ENCODE peak calls at places on chromosomes 3 and 15, in eight cellular contexts. Z is activated CD8-positive, alpha-beta memory T cell treated with anti-CD3 and anti-CD28 coated beads for 24 hours; P is right atrium auricular region; L is hypothalamus; O is DMS153; A is EL; W is adrenal gland; M is NCI-H2029 treated with DMSO at 0.1 percent for 48 hours. B is an unnamed sample.

GRCh38 chr15:96358006-96358794 is 27.7 kb downstream of the NR2F2 start:
- DNase-seq in Z (no peak), P (no peak), L (no peak), O (no peak), A (no peak), W (peak), M (no peak), B (no peak)

GRCh38 chr15:67806539-67806935 is 18.8 kb upstream of the SKOR1 start:
- DNase-seq in Z (no peak), P (no peak), L (no peak), O (no peak), A (no peak), W (no peak), M (no peak), B (peak)

GRCh38 chr15:50017522-50017921 is 101.5 kb downstream of the ATP8B4 start:
- DNase-seq in Z (no peak), P (no peak), L (no peak), O (no peak), A (no peak), W (no peak), M (no peak), B (no peak)

GRCh38 chr3:97981886-97982285 is 9.7 kb upstream of the RIOX2 start:
- DNase-seq in Z (no peak), P (no peak), L (no peak), O (no peak), A (no peak), W (no peak), M (no peak), B (no peak)

GRCh38 chr3:120177151-120177550 is 82.9 kb upstream of the GSK3B start:
- DNase-seq in Z (no peak), P (peak), L (no peak), O (peak), A (peak), W (peak), M (peak), B (peak)

GRCh38 chr3:129344540-129345220 is 66.0 kb downstream of the HMCES start:
- DNase-seq in Z (no peak), P (no peak), L (no peak), O (no peak), A (peak), W (no peak), M (no peak), B (no peak)

GRCh38 chr15:78065284-78065872 is 12.1 kb downstream of the TBC1D2B start:
- DNase-seq in Z (no peak), P (peak), L (no peak), O (no peak), A (peak), W (peak), M (no peak), B (peak)

GRCh38 chr3:55597638-55598037 is 110.5 kb upstream of the WNT5A start:
- DNase-seq in Z (no peak), P (no peak), L (no peak), O (no peak), A (no peak), W (no peak), M (no peak), B (no peak)

GRCh38 chr3:14290631-14291385 is 111.6 kb upstream of the SLC6A6 start:
- DNase-seq in Z (no peak), P (no peak), L (no peak), O (no peak), A (no peak), W (no peak), M (peak), B (no peak)

GRCh38 chr3:117104792-117105191 is 395.2 kb downstream of the TUSC7 start:
- DNase-seq in Z (no peak), P (no peak), L (no peak), O (no peak), A (peak), W (no peak), M (no peak), B (no peak)

GRCh38 chr3:10189557-10190374 is 25.0 kb downstream of the IRAK2 start:
- DNase-seq in Z (peak), P (peak), L (peak), O (no peak), A (no peak), W (peak), M (peak), B (peak)

GRCh38 chr15:22839046-22839705 is 710 bp downstream of the NIPA2 start:
- DNase-seq in Z (no peak), P (no peak), L (no peak), O (no peak), A (peak), W (no peak), M (no peak), B (no peak)

GRCh38 chr3:140128217-140129137 is 193.5 kb downstream of the CLSTN2 start:
- DNase-seq in Z (no peak), P (no peak), L (no peak), O (peak), A (peak), W (peak), M (no peak), B (no peak)

GRCh38 chr3:145144361-145144760 is 1016.6 kb downstream of the PLOD2 start:
- DNase-seq in Z (no peak), P (no peak), L (no peak), O (no peak), A (no peak), W (no peak), M (no peak), B (no peak)

GRCh38 chr3:10492351-10493201 is 12.8 kb downstream of the ATP2B2 start:
- DNase-seq in Z (no peak), P (no peak), L (no peak), O (no peak), A (no peak), W (no peak), M (no peak), B (no peak)

GRCh38 chr15:60477991-60478632 is 830 bp downstream of the ICE2 start:
- DNase-seq in Z (no peak), P (no peak), L (no peak), O (no peak), A (peak), W (no peak), M (no peak), B (no peak)

GRCh38 chr3:125200731-125201139 is 11.8 kb downstream of the SLC12A8 start:
- DNase-seq in Z (no peak), P (no peak), L (no peak), O (no peak), A (no peak), W (no peak), M (no peak), B (no peak)

B was measured in lower leg skin.